ENCODE peak calls at places on chromosomes 6 and 20, in nine cellular contexts. O is MM.1S; R is aorta; U is Panc1; Z is GM23248; Y is mesenchymal stem cell; W is CD4-positive, CD25-positive, alpha-beta regulatory T cell; A is SK-N-SH; B is cardiac muscle cell. X is an unnamed sample. For H3K36me3, the result is how much of the 10 kb centered on the place peaks cover.

GRCh38 chr6:156848533-156848932 is 71.4 kb downstream of the ARID1B start:
- DNase-seq in O (no peak), R (peak), U (no peak), Z (no peak), Y (peak), W (no peak), A (peak), B (peak), X (no peak)

GRCh38 chr6:70371454-70372105 is 41.7 kb upstream of the FAM135A start:
- DNase-seq in O (peak), R (no peak), U (peak), Z (peak), Y (peak), W (peak), A (peak), B (peak), X (no peak)

GRCh38 chr6:111952326-111952725 is 79.1 kb upstream of the FYN start:
- DNase-seq in O (no peak), R (no peak), U (no peak), Z (no peak), Y (no peak), W (no peak), A (no peak), B (no peak), X (no peak)

GRCh38 chr6:54935739-54936138 is 89.2 kb downstream of the FAM83B start:
- DNase-seq in O (no peak), R (no peak), U (peak), Z (peak), Y (peak), W (no peak), A (no peak), B (no peak), X (no peak)

GRCh38 chr6:33827546-33828451 is 24.0 kb upstream of the MLN start:
- DNase-seq in O (no peak), R (no peak), U (no peak), Z (peak), Y (peak), W (no peak), A (peak), B (no peak), X (peak)

GRCh38 chr20:24762371-24762770 is 186.7 kb upstream of the CST7 start:
- DNase-seq in O (no peak), R (no peak), U (no peak), Z (no peak), Y (no peak), W (no peak), A (no peak), B (no peak), X (no peak)

GRCh38 chr6:156131221-156131903 is 645.8 kb upstream of the ARID1B start:
- DNase-seq in O (peak), R (peak), U (no peak), Z (no peak), Y (no peak), W (no peak), A (no peak), B (no peak), X (no peak)

GRCh38 chr6:92777146-92777740 is 642.1 kb downstream of the EPHA7 start:
- DNase-seq in O (peak), R (no peak), U (peak), Z (peak), Y (peak), W (no peak), A (no peak), B (peak), X (no peak)

GRCh38 chr6:11968241-11968806 is 43.8 kb upstream of the HIVEP1 start:
- DNase-seq in O (no peak), R (no peak), U (no peak), Z (peak), Y (no peak), W (no peak), A (no peak), B (no peak), X (no peak)

GRCh38 chr6:73152998-73153757 is 72.1 kb downstream of the KHDC1L start:
- DNase-seq in O (no peak), R (no peak), U (no peak), Z (peak), Y (no peak), W (no peak), A (no peak), B (no peak), X (peak)

GRCh38 chr20:25623225-25623735 is 534 bp downstream of the NANP start:
- DNase-seq in O (peak), R (peak), U (no peak), Z (peak), Y (peak), W (peak), A (peak), B (peak), X (peak)

GRCh38 chr20:10508060-10508459 is 73.0 kb downstream of the SLX4IP start:
- DNase-seq in O (no peak), R (peak), U (no peak), Z (peak), Y (peak), W (no peak), A (no peak), B (no peak), X (no peak)

GRCh38 chr6:166523782-166524569 is 62.5 kb downstream of the RAMACL start:
- DNase-seq in O (no peak), R (no peak), U (no peak), Z (no peak), Y (no peak), W (no peak), A (no peak), B (no peak), X (no peak)

GRCh38 chr6:72621243-72622093 is at the start of gene KCNQ5:
- DNase-seq in O (no peak), R (peak), U (no peak), Z (peak), Y (peak), W (peak), A (peak), B (peak), X (no peak)

GRCh38 chr6:20915626-20916025 is 381.4 kb downstream of the CDKAL1 start:
- DNase-seq in O (no peak), R (no peak), U (no peak), Z (no peak), Y (no peak), W (no peak), A (no peak), B (no peak), X (no peak)

GRCh38 chr6:150354754-150355571 is 13.8 kb upstream of the IYD start:
- DNase-seq in O (no peak), R (no peak), U (no peak), Z (peak), Y (no peak), W (no peak), A (no peak), B (no peak), X (peak)

GRCh38 chr6:40138273-40138720 is 204.0 kb upstream of the MOCS1 start:
- DNase-seq in O (no peak), R (no peak), U (no peak), Z (no peak), Y (no peak), W (no peak), A (no peak), B (no peak), X (no peak)

GRCh38 chr6:161111256-161111655 is 119.7 kb downstream of the MAP3K4 start:
- DNase-seq in O (no peak), R (no peak), U (no peak), Z (no peak), Y (no peak), W (peak), A (no peak), B (no peak), X (no peak)

GRCh38 chr6:5994999-5995698 is 11.6 kb downstream of the NRN1 start:
- DNase-seq in O (no peak), R (no peak), U (no peak), Z (no peak), Y (no peak), W (no peak), A (no peak), B (no peak), X (no peak)

GRCh38 chr6:106530502-106530901 is 98.8 kb downstream of the RTN4IP1 start:
- DNase-seq in O (no peak), R (no peak), U (no peak), Z (peak), Y (no peak), W (no peak), A (no peak), B (no peak), X (peak)

GRCh38 chr6:129691709-129692108 is 18.3 kb downstream of the ARHGAP18 start:
- DNase-seq in O (no peak), R (no peak), U (no peak), Z (no peak), Y (no peak), W (no peak), A (no peak), B (no peak), X (no peak)

GRCh38 chr20:43940518-43941225 is 26.0 kb downstream of the TOX2 start:
- DNase-seq in O (peak), R (no peak), U (no peak), Z (no peak), Y (no peak), W (peak), A (no peak), B (no peak), X (no peak)

GRCh38 chr20:46568570-46569129 is 18.2 kb upstream of the OCSTAMP start:
- DNase-seq in O (no peak), R (peak), U (no peak), Z (peak), Y (peak), W (no peak), A (peak), B (peak), X (peak)

GRCh38 chr6:139230421-139230840 is 61.4 kb downstream of the TXLNB start:
- DNase-seq in O (peak), R (no peak), U (no peak), Z (peak), Y (peak), W (peak), A (no peak), B (peak), X (peak)

GRCh38 chr6:105545947-105546710 is 143.2 kb upstream of the PREP start:
- DNase-seq in O (no peak), R (no peak), U (no peak), Z (peak), Y (peak), W (no peak), A (no peak), B (no peak), X (no peak)

GRCh38 chr6:40999498-41000070 is 39.4 kb downstream of the UNC5CL start:
- DNase-seq in O (no peak), R (peak), U (no peak), Z (peak), Y (peak), W (peak), A (peak), B (peak), X (no peak)

GRCh38 chr6:10537726-10538125 is 16.6 kb downstream of the GCNT2 start:
- DNase-seq in O (no peak), R (no peak), U (no peak), Z (no peak), Y (no peak), W (no peak), A (no peak), B (no peak), X (no peak)

GRCh38 chr6:46473866-46474265 is 17.4 kb downstream of the RCAN2 start:
- DNase-seq in O (no peak), R (no peak), U (no peak), Z (peak), Y (no peak), W (no peak), A (no peak), B (no peak), X (peak)

GRCh38 chr6:157946865-157947532 is 34.7 kb upstream of the SYNJ2 start:
- DNase-seq in O (peak), R (no peak), U (peak), Z (peak), Y (no peak), W (peak), A (peak), B (no peak), X (no peak)

GRCh38 chr6:89794324-89794723 is 25.3 kb downstream of the MDN1 start:
- DNase-seq in O (no peak), R (no peak), U (no peak), Z (no peak), Y (no peak), W (peak), A (no peak), B (no peak), X (no peak)

GRCh38 chr20:59518881-59519706 is 85.2 kb upstream of the PHACTR3 start:
- DNase-seq in O (peak), R (no peak), U (peak), Z (peak), Y (peak), W (peak), A (peak), B (peak), X (peak)

GRCh38 chr20:59976196-59976847 is 18.1 kb downstream of the CDH26 start:
- DNase-seq in O (no peak), R (no peak), U (no peak), Z (no peak), Y (no peak), W (no peak), A (no peak), B (no peak), X (no peak)

GRCh38 chr20:33647603-33648395 is 14.3 kb upstream of the C20orf144 start:
- DNase-seq in O (peak), R (peak), U (no peak), Z (peak), Y (no peak), W (peak), A (no peak), B (no peak), X (peak)

DNA sequence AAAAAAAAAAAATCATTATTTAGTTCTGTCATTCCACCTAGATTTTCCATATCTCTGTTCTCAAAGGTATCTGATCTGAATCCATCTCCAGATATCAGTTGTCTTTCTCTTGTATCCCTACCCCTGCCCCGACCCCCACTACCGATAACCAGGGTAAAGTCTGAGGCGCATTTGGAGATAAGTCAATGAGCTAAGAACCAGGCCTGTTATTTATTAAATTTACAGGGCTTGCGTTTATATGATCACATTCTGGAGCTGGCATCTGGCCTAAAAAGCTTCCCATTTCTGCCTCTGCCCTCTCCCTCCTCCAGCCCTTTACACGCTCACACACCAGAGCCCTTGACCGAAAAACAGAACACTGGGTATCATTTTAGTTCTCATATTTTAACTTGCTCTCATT is 144.7 kb downstream of the ALDH8A1 start:
- DNase-seq in O (no peak), R (no peak), U (no peak), Z (no peak), Y (no peak), W (no peak), A (peak), B (no peak), X (no peak)
- H3K27ac ChIP-seq in O (no peak), R (no peak), U (no peak), Z (no peak), Y (no peak), W (no peak), A (no peak), B (no peak), X (no peak)

GRCh38 chr6:16179970-16180431 is 51.1 kb downstream of the MYLIP start:
- DNase-seq in O (no peak), R (no peak), U (no peak), Z (no peak), Y (no peak), W (peak), A (no peak), B (no peak), X (no peak)
- H3K4me3 ChIP-seq in O (no peak), R (no peak), U (no peak), Z (no peak), Y (no peak), W (peak), A (no peak), B (no peak), X (no peak)

DNA sequence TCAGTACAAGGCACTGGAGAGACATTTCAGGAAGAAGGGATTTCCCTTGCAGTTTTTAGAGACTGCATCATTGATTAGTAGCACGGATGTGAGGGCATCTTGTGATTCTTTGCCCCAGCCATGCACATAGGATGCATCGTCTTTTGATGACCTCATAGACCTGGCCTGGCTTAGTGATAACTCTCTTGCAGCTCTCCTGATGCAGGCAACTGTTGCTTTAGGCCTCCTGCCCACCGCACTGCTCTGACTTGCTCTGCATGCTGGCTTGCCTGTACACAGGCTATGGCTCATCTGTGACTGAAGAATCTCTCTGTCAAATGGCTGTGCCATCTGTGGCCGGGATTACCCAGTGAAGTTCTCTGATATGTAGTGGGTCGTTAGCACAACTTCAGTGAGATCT is 207.7 kb upstream of the PTCHD4 start:
- DNase-seq in O (no peak), R (no peak), U (no peak), Z (no peak), Y (no peak), W (no peak), A (no peak), B (no peak), X (peak)
- H3K36me3 ChIP-seq in O (under half), R (under half), U (under half), Z (under half), Y (under half), W (under half), A (under half), B (under half), X (under half)

DNA sequence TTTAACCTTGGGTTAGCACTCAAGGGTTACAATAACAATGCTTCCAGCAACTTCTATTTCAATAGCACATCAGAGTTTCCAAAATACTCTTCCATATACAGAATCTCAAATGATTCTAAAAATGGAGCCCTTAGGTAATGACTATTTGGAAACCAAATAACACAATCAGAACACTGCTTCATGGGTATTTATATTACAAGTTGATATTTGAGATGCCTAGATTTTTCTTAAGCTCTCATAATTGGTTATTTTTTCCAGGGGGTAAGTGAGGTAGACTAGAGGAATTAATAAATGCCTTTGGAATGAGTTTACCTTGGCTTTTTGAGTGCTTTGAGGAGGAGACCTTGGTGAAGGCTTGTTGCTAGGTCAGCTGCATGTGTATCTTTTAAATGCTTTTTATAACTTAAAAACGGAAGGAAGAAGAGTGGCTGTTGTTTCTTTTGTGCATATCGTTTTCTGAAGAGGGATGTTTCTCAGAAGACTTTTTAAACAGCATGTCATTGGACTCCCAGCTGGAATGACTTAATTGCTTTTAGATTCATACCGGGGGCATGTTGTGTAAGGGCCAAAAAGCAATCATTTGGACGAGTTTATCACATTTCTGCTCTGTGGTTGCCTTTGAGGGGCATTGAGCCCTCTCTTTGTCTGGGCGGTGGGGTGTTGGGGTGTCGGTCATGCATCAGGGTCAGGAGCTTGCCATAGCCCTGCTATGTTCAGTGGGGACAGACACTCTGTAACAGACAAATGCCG is 186.0 kb downstream of the DTNBP1 start:
- DNase-seq in O (no peak), R (no peak), U (no peak), Z (peak), Y (peak), W (no peak), A (no peak), B (no peak), X (no peak)
- H3K27ac ChIP-seq in O (no peak), R (peak), U (no peak), Z (peak), Y (no peak), W (no peak), A (no peak), B (no peak), X (no peak)

GRCh38 chr20:5608448-5609161 is 141.6 kb upstream of the SHLD1 start:
- DNase-seq in O (no peak), R (no peak), U (no peak), Z (peak), Y (peak), W (peak), A (no peak), B (no peak), X (no peak)
- H3K4me3 ChIP-seq in O (peak), R (peak), U (peak), Z (peak), Y (peak), W (peak), A (peak), B (peak), X (peak)

DNA sequence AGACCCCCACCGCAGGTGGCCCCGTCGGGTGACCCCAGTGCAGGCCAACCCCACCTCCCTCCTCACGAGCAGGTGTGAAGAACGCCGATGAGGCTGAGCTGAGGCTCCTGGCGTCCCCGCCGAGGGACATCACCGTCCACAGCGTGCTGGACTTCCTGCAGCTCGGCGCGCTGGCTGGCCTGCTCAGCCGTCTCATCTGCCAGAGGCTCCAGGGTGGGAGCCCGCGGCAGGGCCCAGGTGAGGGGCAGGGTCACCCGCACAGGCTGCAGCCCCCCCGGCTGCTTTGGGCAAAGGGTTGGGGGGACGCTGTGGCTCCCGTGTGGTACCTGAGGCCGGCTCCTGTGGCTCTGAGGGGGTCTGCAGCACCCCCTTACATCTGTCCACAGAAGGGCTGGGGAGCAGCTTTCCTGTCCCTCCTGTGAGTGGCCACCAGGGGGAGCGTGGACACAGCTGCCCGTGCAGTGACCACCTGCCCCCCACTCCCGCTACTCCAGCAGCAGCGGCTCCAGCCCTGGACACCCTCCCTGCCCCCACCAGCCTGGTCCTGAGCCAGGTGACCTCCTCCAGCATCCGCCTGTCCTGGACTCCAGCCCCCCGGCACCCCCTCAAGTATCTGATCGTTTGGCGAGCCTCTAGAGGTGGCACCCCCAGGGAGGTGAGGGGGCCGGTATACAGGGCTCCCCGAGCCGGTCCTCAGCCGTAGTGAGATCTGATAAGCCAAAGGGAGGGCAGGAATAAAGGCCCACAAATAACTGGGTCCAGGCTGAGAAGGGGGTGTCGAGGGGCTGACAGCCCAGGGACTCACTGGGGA is 16.5 kb downstream of the COL20A1 start:
- DNase-seq in O (no peak), R (no peak), U (no peak), Z (peak), Y (peak), W (no peak), A (peak), B (peak), X (no peak)
- H3K36me3 ChIP-seq in O (under half), R (under half), U (under half), Z (under half), Y (under half), W (under half), A (under half), B (under half), X (under half)

GRCh38 chr6:148570456-148570855 is 176.4 kb upstream of the UST start:
- DNase-seq in O (no peak), R (no peak), U (no peak), Z (no peak), Y (no peak), W (no peak), A (no peak), B (no peak), X (no peak)
- H3K27ac ChIP-seq in O (no peak), R (no peak), U (no peak), Z (no peak), Y (no peak), W (no peak), A (no peak), B (no peak), X (no peak)